ENCODE peak calls at places on chromosome 21, in seven cellular contexts. P is PC-3, I is MM.1S, C is GM23248, W is HCT116, B is neural progenitor cell, Y is hepatocyte. L is an unnamed sample.
A peak's percentile ranks its signal among the peaks of the same experiment; 100 is the strongest.

GRCh38 chr21:34965200-34966174 is 83.6 kb downstream of the RUNX1 start:
- DNase-seq in W (no peak), C (peak; percentile 76), P (peak; percentile 93), I (no peak), Y (no peak), B (no peak), L (no peak)

GRCh38 chr21:17729455-17729854 is 89.7 kb downstream of the C21orf91 start:
- DNase-seq in I (no peak), C (no peak), P (no peak), Y (no peak), W (no peak), B (no peak), L (no peak)

GRCh38 chr21:35159881-35160280 is 110.8 kb upstream of the RUNX1 start:
- DNase-seq in B (no peak), I (no peak), W (no peak), Y (no peak), P (peak; percentile 55), C (peak; percentile 38), L (no peak)

GRCh38 chr21:15437873-15438272 is 291.9 kb upstream of the USP25 start:
- DNase-seq in I (no peak), B (no peak), W (no peak), C (peak; percentile 32), P (peak; percentile 8), Y (no peak), L (peak; percentile 11)

GRCh38 chr21:46006547-46007497 is 25.3 kb downstream of the COL6A1 start:
- DNase-seq in Y (no peak), B (no peak), P (no peak), W (no peak), C (no peak), I (no peak), L (no peak)

GRCh38 chr21:22019766-22020165 is 1021.6 kb downstream of the NCAM2 start:
- DNase-seq in I (no peak), B (no peak), Y (no peak), P (peak; percentile 18), C (no peak), W (no peak), L (no peak)

GRCh38 chr21:31730687-31731111 is 1.2 kb downstream of the SCAF4 start:
- DNase-seq in Y (no peak), B (peak; percentile 89), P (peak; percentile 37), C (peak; percentile 69), I (no peak), W (no peak), L (peak; percentile 97)

GRCh38 chr21:21612446-21612845 is 614.2 kb downstream of the NCAM2 start:
- DNase-seq in W (no peak), C (peak; percentile 86), B (peak; percentile 81), I (no peak), P (peak; percentile 79), Y (no peak), L (peak; percentile 69)

GRCh38 chr21:34545079-34545884 is 33.3 kb upstream of the KCNE1 start:
- DNase-seq in Y (peak; percentile 53), W (peak; percentile 40), I (peak; percentile 81), B (peak; percentile 53), P (peak; percentile 65), C (peak; percentile 71), L (peak; percentile 26)

GRCh38 chr21:45041351-45041805 is 33.0 kb upstream of the ADARB1 start:
- DNase-seq in I (no peak), C (peak; percentile 91), Y (peak; percentile 50), B (no peak), W (no peak), P (no peak), L (no peak)

GRCh38 chr21:37800496-37801061 is 115.7 kb downstream of the KCNJ6 start:
- DNase-seq in Y (no peak), I (no peak), W (no peak), P (no peak), C (no peak), B (no peak), L (no peak)

GRCh38 chr21:14917762-14918161 is 147.0 kb downstream of the NRIP1 start:
- DNase-seq in P (no peak), B (no peak), C (no peak), W (no peak), Y (no peak), I (no peak), L (no peak)

GRCh38 chr21:45040739-45041138 is 33.6 kb upstream of the ADARB1 start:
- DNase-seq in W (no peak), B (no peak), Y (no peak), P (no peak), I (no peak), C (no peak), L (no peak)

GRCh38 chr21:31193761-31194160 is 150.3 kb downstream of the TIAM1 start:
- DNase-seq in C (no peak), P (no peak), I (no peak), W (no peak), Y (no peak), B (peak; percentile 15), L (peak; percentile 62)

GRCh38 chr21:45259206-45259795 is 28.4 kb downstream of the POFUT2 start:
- DNase-seq in W (no peak), P (no peak), Y (no peak), I (no peak), C (no peak), B (no peak), L (no peak)

GRCh38 chr21:45836268-45836655 is 145.3 kb upstream of the COL6A1 start:
- DNase-seq in I (no peak), B (no peak), P (no peak), W (no peak), C (no peak), Y (no peak), L (no peak)

GRCh38 chr21:34791776-34792503 is 123.1 kb downstream of the CLIC6 start:
- DNase-seq in C (no peak), Y (no peak), I (no peak), B (no peak), W (no peak), P (no peak), L (peak; percentile 41)

GRCh38 chr21:16418663-16419062 is 688.9 kb downstream of the USP25 start:
- DNase-seq in P (no peak), W (no peak), Y (no peak), C (no peak), I (no peak), B (no peak), L (no peak)

GRCh38 chr21:45524756-45525152 is 17.5 kb downstream of the SLC19A1 start:
- DNase-seq in I (no peak), Y (no peak), C (no peak), W (no peak), P (no peak), B (no peak), L (no peak)

GRCh38 chr21:18424250-18424649 is 20.7 kb upstream of the TMPRSS15 start:
- DNase-seq in C (no peak), Y (no peak), W (no peak), B (no peak), P (no peak), I (no peak), L (no peak)

GRCh38 chr21:45555557-45556301 is 13.5 kb upstream of the SLC19A1 start:
- DNase-seq in I (peak; percentile 96), B (peak; percentile 92), W (peak; percentile 88), P (peak; percentile 89), Y (peak; percentile 88), C (peak; percentile 80), L (peak; percentile 89)

GRCh38 chr21:34086887-34087306 is 13.5 kb downstream of the MRPS6 start:
- DNase-seq in C (no peak), W (no peak), Y (no peak), B (no peak), P (no peak), I (no peak), L (no peak)

GRCh38 chr21:44962481-44962966 is 22.7 kb downstream of the SLX9 start:
- DNase-seq in C (peak; percentile 94), I (no peak), B (no peak), Y (peak; percentile 64), P (no peak), W (no peak), L (no peak)

GRCh38 chr21:28789571-28789970 is 203.1 kb downstream of the LTN1 start:
- DNase-seq in P (no peak), C (no peak), W (no peak), Y (no peak), B (no peak), I (no peak), L (no peak)
- TF ChIP-seq EZH2phosphoT487 in P (no peak), C (no peak), W (no peak), Y (no peak), B (no peak), I (no peak), L (no peak)

GRCh38 chr21:33033094-33033951 is 7.6 kb downstream of the OLIG2 start:
- DNase-seq in B (peak; percentile 44), I (no peak), P (no peak), Y (no peak), W (no peak), C (no peak), L (peak; percentile 60)
- TF ChIP-seq EZH2 in B (peak; percentile 99), I (no peak), P (no peak), Y (peak; percentile 89), W (no peak), C (peak; percentile 63), L (peak; percentile 74)

GRCh38 chr21:42531771-42532170 is 18.1 kb downstream of the SLC37A1 start:
- DNase-seq in C (no peak), I (no peak), W (no peak), B (no peak), P (no peak), Y (no peak), L (no peak)

GRCh38 chr21:42534361-42534900 is 20.8 kb downstream of the SLC37A1 start:
- DNase-seq in P (no peak), W (no peak), C (no peak), B (no peak), Y (no peak), I (no peak), L (no peak)

GRCh38 chr21:42533306-42533962 is 19.8 kb downstream of the SLC37A1 start:
- DNase-seq in P (no peak), B (no peak), I (no peak), W (no peak), Y (no peak), C (no peak), L (no peak)

GRCh38 chr21:42533963-42534355 is 20.3 kb downstream of the SLC37A1 start:
- DNase-seq in P (no peak), W (no peak), Y (no peak), I (no peak), B (no peak), C (no peak), L (no peak)

DNA sequence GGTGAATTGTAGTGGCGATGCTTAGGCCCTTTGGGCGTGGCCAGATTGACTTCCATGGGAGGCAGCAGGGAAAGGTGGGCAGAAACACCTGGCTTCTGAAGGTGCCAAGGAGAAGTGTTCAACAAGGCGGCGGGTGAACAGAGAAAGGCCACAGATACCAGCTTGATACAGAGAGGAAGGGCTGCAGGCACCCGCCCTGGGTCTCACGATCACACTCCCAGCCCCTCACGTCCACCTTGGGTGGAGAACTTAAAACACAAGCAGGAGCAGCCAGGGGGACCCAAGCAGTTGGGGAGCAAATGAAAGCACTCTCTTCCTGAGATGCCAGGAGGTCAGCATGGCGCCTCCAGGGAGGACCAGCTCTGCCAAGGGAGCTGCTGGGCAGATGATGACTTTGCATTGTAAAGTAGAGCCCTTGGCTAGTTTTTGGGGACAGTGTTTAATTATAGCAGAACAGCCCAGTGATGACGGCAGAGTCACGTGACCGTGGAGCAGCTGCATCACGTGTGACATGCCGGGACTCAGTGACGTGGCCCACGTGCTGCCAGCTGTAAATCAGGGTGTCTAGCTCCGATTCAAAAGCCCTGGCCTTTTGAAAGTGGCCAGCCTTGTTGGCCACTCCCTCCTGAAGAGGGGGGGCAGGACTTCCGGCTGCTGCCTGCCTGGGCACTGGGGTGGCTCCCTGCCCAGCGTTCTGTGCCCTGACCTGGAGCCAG is 19.0 kb downstream of the SLC37A1 start:
- DNase-seq in I (no peak), Y (no peak), P (no peak), B (no peak), W (no peak), C (no peak), L (no peak)
- TF ChIP-seq EZH2phosphoT487 in I (no peak), Y (no peak), P (no peak), B (no peak), W (no peak), C (no peak), L (no peak)

GRCh38 chr21:36709030-36709867 is 10.3 kb downstream of the SIM2 start:
- DNase-seq in B (peak; percentile 49), P (no peak), C (no peak), W (no peak), Y (no peak), I (no peak), L (peak; percentile 41)
- TF ChIP-seq EZH2 in B (peak; percentile 72), P (no peak), C (no peak), W (no peak), Y (peak; percentile 90), I (no peak), L (peak; percentile 86)